ENCODE peak calls at places on chromosomes 2 and 18, in four cellular contexts. W is K562, X is HCT116, Y is GM23338. C is an unnamed sample. For H3K79me2, the result is how much of the 10 kb centered on the place peaks cover.

GRCh38 chr2:60586081-60586480 is 32.6 kb upstream of the BCL11A start:
- DNase-seq in X (no peak), W (no peak), Y (no peak), C (no peak)

GRCh38 chr2:164934790-164935466 is 20.4 kb downstream of the SLC38A11 start:
- DNase-seq in Y (no peak), W (no peak), X (no peak), C (no peak)

GRCh38 chr2:161171595-161171929 is 11.3 kb downstream of the TANK start:
- DNase-seq in X (no peak), Y (no peak), W (no peak), C (no peak)

GRCh38 chr2:1910562-1911256 is 166.4 kb upstream of the PXDN start:
- DNase-seq in W (no peak), X (no peak), Y (peak), C (no peak)

GRCh38 chr2:45616663-45617411 is 5.8 kb upstream of the SRBD1 start:
- DNase-seq in X (no peak), Y (no peak), W (no peak), C (no peak)

GRCh38 chr2:191265311-191266170 is 20.3 kb downstream of the MYO1B start:
- DNase-seq in Y (no peak), W (no peak), X (no peak), C (no peak)

GRCh38 chr2:53559302-53559967 is 208.2 kb upstream of the CHAC2 start:
- DNase-seq in W (no peak), X (peak), Y (no peak), C (no peak)

GRCh38 chr2:234949762-234950434 is 1.9 kb upstream of the SH3BP4 start:
- DNase-seq in W (no peak), X (no peak), Y (no peak), C (no peak)

GRCh38 chr2:38057651-38058410 is 18.1 kb downstream of the CYP1B1 start:
- DNase-seq in W (no peak), X (no peak), Y (no peak), C (no peak)

GRCh38 chr2:233915133-233915532 is 2.0 kb upstream of the TRPM8 start:
- DNase-seq in X (no peak), W (no peak), Y (peak), C (peak)

GRCh38 chr2:127051116-127051779 is 55.7 kb downstream of the BIN1 start:
- DNase-seq in Y (no peak), X (no peak), W (no peak), C (no peak)

GRCh38 chr18:77870894-77871293 is 621.2 kb downstream of the GALR1 start:
- DNase-seq in Y (no peak), W (no peak), X (no peak), C (no peak)

GRCh38 chr2:95344208-95344570 is 47.0 kb downstream of the KCNIP3 start:
- DNase-seq in W (no peak), Y (no peak), X (no peak), C (no peak)

GRCh38 chr2:225993430-225993829 is 593.9 kb downstream of the NYAP2 start:
- DNase-seq in X (no peak), W (no peak), Y (no peak), C (no peak)

GRCh38 chr2:45069711-45070664 is 60.7 kb upstream of the SIX2 start:
- DNase-seq in Y (peak), W (no peak), X (no peak), C (peak)

GRCh38 chr2:26457241-26457666 is 20.7 kb downstream of the OTOF start:
- DNase-seq in X (no peak), W (no peak), Y (no peak), C (no peak)

DNA sequence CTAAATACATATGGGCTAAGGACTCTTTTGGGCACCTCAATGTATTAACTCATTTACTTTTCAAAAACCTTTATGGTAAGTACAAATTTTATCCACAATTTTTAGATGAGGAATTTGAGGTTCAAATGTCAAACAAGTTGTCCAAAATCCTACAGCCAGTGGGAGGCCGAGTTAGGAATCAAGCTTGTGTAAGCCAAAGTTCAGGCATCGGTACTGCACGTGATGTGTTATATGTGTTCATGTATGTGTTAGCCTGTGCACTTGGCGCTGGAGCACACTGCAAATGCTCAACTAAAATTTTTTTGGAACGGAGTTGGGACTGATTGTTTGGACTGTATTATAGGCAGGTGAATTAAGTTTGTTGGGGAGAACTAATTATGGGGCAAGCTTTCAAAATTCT is 22.7 kb downstream of the HK2 start:
- DNase-seq in W (no peak), X (no peak), Y (no peak), C (no peak)
- H3K79me2 ChIP-seq in W (under half), X (under half), Y (half or more), C (half or more)

GRCh38 chr2:232721882-232722281 is 24.8 kb downstream of the GIGYF2 start:
- DNase-seq in W (no peak), Y (no peak), X (no peak), C (no peak)

GRCh38 chr2:232723027-232723426 is 25.9 kb downstream of the GIGYF2 start:
- DNase-seq in Y (no peak), W (no peak), X (no peak), C (no peak)

DNA sequence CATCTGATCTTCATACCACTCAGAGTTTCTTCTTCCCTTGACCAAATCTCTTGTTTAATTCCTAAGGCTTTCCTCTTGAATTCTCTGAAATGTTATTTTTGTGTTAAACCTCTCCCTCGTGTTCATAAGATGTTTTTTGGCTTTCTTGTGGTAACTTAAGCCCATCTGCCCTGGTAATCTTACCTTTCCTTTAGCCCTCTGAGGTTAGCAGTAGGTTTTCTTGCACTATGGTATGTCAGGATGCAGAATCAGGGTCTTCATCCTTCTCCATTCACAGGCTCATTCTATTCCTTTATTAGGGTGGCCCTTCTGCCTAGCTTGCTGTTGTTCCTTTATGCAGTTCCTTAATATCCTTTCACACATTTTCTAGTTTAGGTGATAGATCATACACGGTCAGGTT is 24.1 kb downstream of the GIGYF2 start:
- DNase-seq in X (no peak), Y (no peak), W (no peak), C (no peak)
- H3K79me2 ChIP-seq in X (half or more), Y (half or more), W (half or more), C (half or more)

GRCh38 chr2:201233192-201234166 is 26.9 kb upstream of the CASP8 start:
- DNase-seq in Y (peak), X (peak), W (peak), C (no peak)

GRCh38 chr2:201235865-201236811 is 24.2 kb upstream of the CASP8 start:
- DNase-seq in X (no peak), W (peak), Y (peak), C (peak)

GRCh38 chr2:201234167-201235139 is 25.9 kb upstream of the CASP8 start:
- DNase-seq in Y (no peak), X (no peak), W (no peak), C (no peak)

GRCh38 chr2:201228912-201229290 is 31.4 kb upstream of the CASP8 start:
- DNase-seq in X (no peak), W (peak), Y (no peak), C (no peak)

GRCh38 chr2:201232125-201232815 is 28.1 kb upstream of the CASP8 start:
- DNase-seq in X (peak), W (peak), Y (peak), C (peak)
- H3K79me2 ChIP-seq in X (under half), W (under half), Y (under half), C (under half)

DNA sequence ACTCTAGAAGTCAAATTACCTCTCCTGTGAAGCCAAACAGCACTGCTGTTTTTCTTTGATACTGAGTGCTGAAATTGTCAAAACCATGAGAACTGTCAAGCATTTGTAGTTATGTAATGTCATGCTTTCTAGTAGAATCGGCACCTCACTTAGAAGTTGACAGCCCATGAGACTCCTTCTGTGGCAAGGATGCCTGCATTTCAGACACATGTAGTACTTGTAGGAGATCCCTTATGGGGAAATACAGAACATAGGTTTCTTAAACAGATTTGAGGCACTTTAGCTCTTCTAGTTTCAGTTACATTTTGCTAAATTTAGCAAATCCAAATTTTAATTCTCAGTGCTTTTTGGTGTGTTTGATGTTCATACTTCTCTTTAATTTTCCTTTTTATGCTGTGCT is 15.7 kb downstream of the ZNF407 start:
- DNase-seq in Y (no peak), X (no peak), W (no peak), C (no peak)
- H3K79me2 ChIP-seq in Y (under half), X (under half), W (under half), C (under half)

DNA sequence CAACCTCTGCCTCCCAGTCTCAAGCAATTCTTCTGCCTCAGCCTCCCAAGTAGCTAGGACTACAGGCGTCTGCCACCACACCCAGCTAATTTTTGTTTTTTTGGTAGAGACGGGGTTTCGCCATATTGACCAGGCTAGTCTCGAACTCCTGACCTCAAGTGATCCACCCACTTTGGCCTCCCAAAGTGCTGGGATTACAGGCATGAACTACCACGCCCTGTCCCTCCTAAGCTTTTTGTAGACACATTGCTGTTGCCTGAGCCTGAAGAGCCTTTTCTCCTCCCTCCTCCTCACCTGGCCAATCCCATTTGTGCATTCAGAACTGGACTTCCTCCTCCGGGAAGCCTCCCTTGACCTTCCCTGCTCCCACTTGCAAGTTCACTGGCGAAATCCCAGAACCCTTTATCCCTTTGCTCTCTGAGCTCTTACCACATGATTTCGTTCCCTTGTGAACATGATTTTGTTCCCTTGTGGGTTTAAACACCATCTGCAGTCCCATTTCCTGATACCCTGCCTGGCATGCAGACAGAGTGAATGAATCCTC is 2.6 kb downstream of the C2orf72 start:
- DNase-seq in X (no peak), Y (no peak), W (no peak), C (no peak)
- H3K79me2 ChIP-seq in X (under half), Y (under half), W (under half), C (under half)

GRCh38 chr2:105796791-105797190 is 52.1 kb downstream of the NCK2 start:
- DNase-seq in W (no peak), X (no peak), Y (no peak), C (no peak)

GRCh38 chr2:105797298-105797819 is 52.6 kb downstream of the NCK2 start:
- DNase-seq in W (no peak), X (no peak), Y (no peak), C (no peak)

GRCh38 chr2:105795575-105795934 is 50.8 kb downstream of the NCK2 start:
- DNase-seq in W (no peak), X (no peak), Y (no peak), C (no peak)

GRCh38 chr2:105794926-105795574 is 50.3 kb downstream of the NCK2 start:
- DNase-seq in X (no peak), W (no peak), Y (no peak), C (no peak)

DNA sequence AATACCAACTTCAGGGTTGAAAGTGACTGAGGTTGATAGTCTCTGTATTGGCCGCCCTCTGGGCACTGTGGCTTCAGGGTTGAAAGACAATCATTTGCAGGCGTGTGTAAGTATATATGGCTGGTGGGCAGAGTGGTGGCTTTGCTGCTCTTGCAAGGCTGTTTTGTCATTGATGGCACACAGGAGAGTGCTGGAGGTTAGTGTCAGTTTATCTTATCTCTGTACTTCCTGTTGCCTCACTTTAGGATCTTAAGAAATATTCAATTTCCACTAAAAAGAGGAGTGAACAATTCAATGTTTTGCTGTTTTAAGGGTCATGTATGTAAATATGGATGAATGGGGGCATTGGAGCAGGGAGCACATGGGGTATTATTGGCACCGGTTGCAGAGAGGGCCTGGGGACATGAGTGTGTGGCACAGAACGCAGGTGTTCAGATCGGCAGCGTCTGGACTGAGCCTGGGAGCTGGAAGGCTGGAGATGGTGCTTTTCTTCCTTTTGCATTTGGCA is 51.5 kb downstream of the NCK2 start:
- DNase-seq in Y (no peak), W (no peak), X (no peak), C (no peak)
- H3K79me2 ChIP-seq in Y (half or more), W (under half), X (under half), C (half or more)

GRCh38 chr18:55310863-55311262 is 277.1 kb downstream of the TCF4 start:
- DNase-seq in W (no peak), Y (no peak), X (no peak), C (no peak)

GRCh38 chr18:55314615-55315237 is 273.3 kb downstream of the TCF4 start:
- DNase-seq in X (no peak), Y (peak), W (no peak), C (peak)

GRCh38 chr18:55317322-55317721 is 270.7 kb downstream of the TCF4 start:
- DNase-seq in W (no peak), Y (no peak), X (no peak), C (no peak)

GRCh38 chr18:55316615-55317184 is 271.3 kb downstream of the TCF4 start:
- DNase-seq in W (no peak), Y (no peak), X (no peak), C (no peak)

GRCh38 chr18:55314031-55314430 is 274.0 kb downstream of the TCF4 start:
- DNase-seq in X (no peak), W (no peak), Y (peak), C (no peak)
- H3K79me2 ChIP-seq in X (under half), W (under half), Y (under half), C (half or more)

C was measured in neural progenitor cell.